ENCODE peak calls at places on chromosome 3, in five cellular contexts. P is K562, G is SK-N-SH, N is HCT116, E is H1. S is an unnamed sample.

GRCh38 chr3:31831526-31832034 is 149.5 kb downstream of the OSBPL10 start:
- DNase-seq in P (no peak), G (peak), N (no peak), E (no peak), S (peak)

GRCh38 chr3:41888368-41889076 is 73.4 kb downstream of the ULK4 start:
- DNase-seq in P (no peak), G (no peak), N (no peak), E (no peak), S (no peak)

GRCh38 chr3:12870942-12871341 is 29.6 kb upstream of the RPL32 start:
- DNase-seq in P (no peak), G (no peak), N (no peak), E (no peak), S (no peak)

GRCh38 chr3:122146466-122146865 is 37.0 kb upstream of the CASR start:
- DNase-seq in P (no peak), G (no peak), N (no peak), E (no peak), S (no peak)

GRCh38 chr3:71586810-71587242 is 3.3 kb upstream of the FOXP1 start:
- DNase-seq in P (no peak), G (no peak), N (no peak), E (no peak), S (no peak)

GRCh38 chr3:54891540-54891897 is 36.3 kb downstream of the LRTM1 start:
- DNase-seq in P (peak), G (peak), N (no peak), E (peak), S (peak)

GRCh38 chr3:134029734-134030381 is at the start of gene SLCO2A1:
- DNase-seq in P (no peak), G (peak), N (no peak), E (no peak), S (peak)

GRCh38 chr3:72487078-72487765 is 361.0 kb downstream of the SHQ1 start:
- DNase-seq in P (peak), G (no peak), N (peak), E (no peak), S (peak)

GRCh38 chr3:99625643-99626414 is 12.6 kb upstream of the COL8A1 start:
- DNase-seq in P (no peak), G (no peak), N (no peak), E (no peak), S (no peak)

GRCh38 chr3:85148056-85148455 is 189.3 kb downstream of the CADM2 start:
- DNase-seq in P (no peak), G (no peak), N (no peak), E (no peak), S (no peak)

GRCh38 chr3:188294823-188295487 is 141.0 kb downstream of the LPP start:
- DNase-seq in P (no peak), G (no peak), N (peak), E (no peak), S (no peak)

GRCh38 chr3:50237754-50238548 is 1.9 kb downstream of the GNAI2 start:
- DNase-seq in P (peak), G (peak), N (no peak), E (no peak), S (peak)

GRCh38 chr3:64642327-64643151 is 45.3 kb downstream of the ADAMTS9 start:
- DNase-seq in P (no peak), G (no peak), N (no peak), E (no peak), S (no peak)

GRCh38 chr3:150075417-150075865 is 104.7 kb upstream of the PFN2 start:
- DNase-seq in P (no peak), G (no peak), N (no peak), E (no peak), S (no peak)

GRCh38 chr3:86481031-86481430 is 509.9 kb downstream of the VGLL3 start:
- DNase-seq in P (no peak), G (no peak), N (no peak), E (no peak), S (no peak)

GRCh38 chr3:155548194-155548593 is 196.7 kb downstream of the PLCH1 start:
- DNase-seq in P (no peak), G (no peak), N (no peak), E (no peak), S (no peak)

GRCh38 chr3:170787464-170787863 is 82.5 kb downstream of the RPL22L1 start:
- DNase-seq in P (no peak), G (no peak), N (no peak), E (no peak), S (no peak)

GRCh38 chr3:113268917-113269316 is 57.6 kb downstream of the BOC start:
- DNase-seq in P (no peak), G (no peak), N (no peak), E (no peak), S (no peak)

GRCh38 chr3:4687167-4687566 is 194.0 kb downstream of the ITPR1 start:
- DNase-seq in P (peak), G (no peak), N (no peak), E (no peak), S (peak)
- TF ChIP-seq JUND in P (peak), G (no peak), N (no peak), E (no peak), S (peak)

GRCh38 chr3:117443014-117443413 is 733.4 kb downstream of the TUSC7 start:
- DNase-seq in P (no peak), G (no peak), N (no peak), E (no peak), S (no peak)
- TF ChIP-seq JUND in P (no peak), G (no peak), N (no peak), E (no peak), S (no peak)

DNA sequence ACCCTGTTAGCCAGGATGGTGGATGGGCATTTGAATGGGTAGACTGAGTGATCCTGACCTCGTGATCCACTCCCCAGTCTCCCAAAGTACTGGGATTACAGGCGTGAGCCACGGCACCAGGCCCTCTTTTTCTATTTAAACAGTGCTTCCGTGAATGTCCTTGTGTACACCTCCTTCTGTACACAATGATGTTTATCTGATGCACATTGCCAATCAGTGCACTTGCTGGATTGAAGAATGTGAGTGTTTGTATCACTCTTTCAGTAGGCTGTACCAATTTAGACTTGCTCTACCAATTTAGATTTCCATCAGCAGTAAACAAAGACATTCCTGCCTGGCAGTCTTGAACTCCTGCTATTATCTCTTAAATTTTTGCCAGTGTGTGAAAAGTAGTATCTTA is 8.9 kb upstream of the ZNF619 start:
- DNase-seq in P (no peak), G (no peak), N (no peak), E (no peak), S (peak)
- TF ChIP-seq JUND in P (no peak), G (no peak), N (no peak), E (no peak), S (peak)

GRCh38 chr3:8453153-8453552 is 48.5 kb upstream of the LMCD1 start:
- DNase-seq in P (no peak), G (no peak), N (no peak), E (no peak), S (no peak)

GRCh38 chr3:8452112-8452511 is 49.5 kb upstream of the LMCD1 start:
- DNase-seq in P (no peak), G (no peak), N (no peak), E (no peak), S (no peak)

GRCh38 chr3:8446845-8447244 is 54.8 kb upstream of the LMCD1 start:
- DNase-seq in P (no peak), G (no peak), N (no peak), E (no peak), S (no peak)

GRCh38 chr3:8451696-8452095 is 49.9 kb upstream of the LMCD1 start:
- DNase-seq in P (no peak), G (no peak), N (no peak), E (no peak), S (no peak)

GRCh38 chr3:8450618-8451017 is 51.0 kb upstream of the LMCD1 start:
- DNase-seq in P (no peak), G (no peak), N (no peak), E (no peak), S (peak)
- TF ChIP-seq JUND in P (no peak), G (no peak), N (no peak), E (no peak), S (no peak)